ENCODE peak calls at places on chromosomes 12 and 14, in five cellular contexts. Y is Calu3, P is WTC11, W is fibroblast of pulmonary artery, V is GM23338. D is an unnamed sample.

GRCh38 chr12:29762637-29763300 is 21.0 kb downstream of the TMTC1 start:
- DNase-seq in Y (no peak), P (no peak), V (no peak), W (peak), D (no peak)

GRCh38 chr14:89455412-89455811 is 38.4 kb upstream of the FOXN3 start:
- DNase-seq in W (no peak), V (no peak), Y (peak), P (no peak), D (no peak)

GRCh38 chr12:712172-712863 is 40.1 kb upstream of the WNK1 start:
- DNase-seq in P (no peak), V (no peak), Y (no peak), W (no peak), D (no peak)

GRCh38 chr12:103197725-103198388 is 240.4 kb downstream of the ASCL1 start:
- DNase-seq in W (no peak), Y (no peak), V (peak), P (no peak), D (no peak)

GRCh38 chr12:51177897-51178296 is 5.0 kb upstream of the TFCP2 start:
- DNase-seq in P (no peak), Y (no peak), V (no peak), W (no peak), D (no peak)

GRCh38 chr14:34322940-34323418 is 139.1 kb downstream of the SPTSSA start:
- DNase-seq in P (peak), V (peak), W (peak), Y (peak), D (peak)

GRCh38 chr14:79077096-79077495 is 906.9 kb downstream of the NRXN3 start:
- DNase-seq in V (no peak), W (no peak), Y (no peak), P (no peak), D (no peak)

GRCh38 chr12:18224745-18225144 is 36.6 kb upstream of the PIK3C2G start:
- DNase-seq in V (peak), P (no peak), W (peak), Y (no peak), D (no peak)

GRCh38 chr12:96219700-96220206 is 25.6 kb downstream of the ELK3 start:
- DNase-seq in P (no peak), V (no peak), W (peak), Y (peak), D (no peak)

GRCh38 chr12:104566244-104566993 is 109.7 kb downstream of the CHST11 start:
- DNase-seq in V (no peak), W (no peak), P (no peak), Y (no peak), D (no peak)

GRCh38 chr14:31420013-31420318 is 384 bp downstream of the HEATR5A start:
- DNase-seq in V (peak), P (peak), Y (peak), W (no peak), D (peak)

GRCh38 chr14:61420326-61420725 is 98.9 kb downstream of the PRKCH start:
- DNase-seq in V (no peak), W (no peak), P (no peak), Y (no peak), D (no peak)

GRCh38 chr14:101501858-101502615 is 59.3 kb upstream of the DIO3 start:
- DNase-seq in P (no peak), Y (no peak), V (no peak), W (no peak), D (no peak)

GRCh38 chr12:114729731-114730130 is 45.8 kb upstream of the TBX3 start:
- DNase-seq in W (peak), Y (no peak), V (no peak), P (no peak), D (no peak)

GRCh38 chr14:87643005-87643404 is 350.0 kb downstream of the GALC start:
- DNase-seq in P (no peak), V (no peak), W (peak), Y (no peak), D (no peak)

GRCh38 chr12:124947561-124948398 is 33.3 kb upstream of the UBC start:
- DNase-seq in P (no peak), Y (no peak), W (no peak), V (no peak), D (no peak)

GRCh38 chr12:94145231-94145979 is 3.0 kb upstream of the PLXNC1 start:
- DNase-seq in W (peak), Y (no peak), V (no peak), P (no peak), D (no peak)

GRCh38 chr12:42625611-42626010 is 36.1 kb upstream of the PRICKLE1 start:
- DNase-seq in V (no peak), Y (no peak), P (no peak), W (no peak), D (no peak)

GRCh38 chr14:76806446-76806845 is 6.2 kb downstream of the ANGEL1 start:
- DNase-seq in P (no peak), W (no peak), Y (no peak), V (no peak), D (no peak)

GRCh38 chr14:54427914-54428313 is 13.3 kb downstream of the CNIH1 start:
- DNase-seq in V (no peak), P (no peak), W (no peak), Y (no peak), D (no peak)

GRCh38 chr12:70664463-70664862 is 27.2 kb upstream of the PTPRB start:
- DNase-seq in W (peak), Y (no peak), P (peak), V (peak), D (no peak)

GRCh38 chr12:69405466-69405865 is 45.9 kb downstream of the YEATS4 start:
- DNase-seq in Y (peak), W (peak), V (no peak), P (no peak), D (no peak)

GRCh38 chr12:48084841-48085460 is 20.9 kb downstream of the SENP1 start:
- DNase-seq in W (no peak), Y (no peak), V (peak), P (no peak), D (peak)

GRCh38 chr14:77346495-77346894 is 25.7 kb downstream of the GSTZ1 start:
- DNase-seq in W (no peak), V (no peak), Y (no peak), P (no peak), D (no peak)

GRCh38 chr12:124617615-124618014 is 50.2 kb upstream of the NCOR2 start:
- DNase-seq in V (no peak), Y (no peak), W (no peak), P (no peak), D (no peak)

GRCh38 chr12:47721431-47721973 is 3.8 kb downstream of the ENDOU start:
- DNase-seq in Y (no peak), V (no peak), W (no peak), P (no peak), D (no peak)

GRCh38 chr12:53258541-53259539 is 9.3 kb upstream of the ESPL1 start:
- DNase-seq in V (no peak), Y (no peak), W (no peak), P (no peak), D (no peak)

GRCh38 chr14:21846227-21846885 is 172.7 kb upstream of the OR4E1 start:
- DNase-seq in P (peak), V (peak), W (no peak), Y (peak), D (peak)

GRCh38 chr12:57299514-57300016 is 48.6 kb upstream of the STAC3 start:
- DNase-seq in Y (no peak), W (no peak), V (peak), P (no peak), D (no peak)

GRCh38 chr12:68497702-68498101 is 113.0 kb upstream of the RAP1B start:
- DNase-seq in Y (no peak), V (no peak), W (peak), P (no peak), D (no peak)

GRCh38 chr14:72888636-72889201 is 5.2 kb downstream of the DPF3 start:
- DNase-seq in Y (no peak), W (no peak), V (no peak), P (no peak), D (no peak)

GRCh38 chr12:118061876-118062791 is 1.2 kb upstream of the WSB2 start:
- DNase-seq in Y (peak), P (peak), W (peak), V (peak), D (peak)

GRCh38 chr14:23399136-23399535 is 8.9 kb downstream of the MYH6 start:
- DNase-seq in P (no peak), W (no peak), Y (no peak), V (no peak), D (no peak)

GRCh38 chr14:105925615-105926414 is 399.4 kb downstream of the TMEM121 start:
- DNase-seq in W (no peak), Y (no peak), V (no peak), P (no peak), D (no peak)

GRCh38 chr14:75559045-75559444 is 19.4 kb upstream of the FLVCR2 start:
- DNase-seq in Y (no peak), V (no peak), P (no peak), W (no peak), D (no peak)

GRCh38 chr12:101789171-101789570 is 41.6 kb downstream of the GNPTAB start:
- DNase-seq in V (no peak), P (no peak), Y (no peak), W (no peak), D (no peak)

GRCh38 chr14:91258021-91258618 is 13.6 kb upstream of the GPR68 start:
- DNase-seq in V (no peak), P (no peak), Y (no peak), W (peak), D (no peak)

GRCh38 chr12:40802656-40803055 is 110.4 kb downstream of the CNTN1 start:
- DNase-seq in P (no peak), V (no peak), Y (no peak), W (no peak), D (no peak)

DNA sequence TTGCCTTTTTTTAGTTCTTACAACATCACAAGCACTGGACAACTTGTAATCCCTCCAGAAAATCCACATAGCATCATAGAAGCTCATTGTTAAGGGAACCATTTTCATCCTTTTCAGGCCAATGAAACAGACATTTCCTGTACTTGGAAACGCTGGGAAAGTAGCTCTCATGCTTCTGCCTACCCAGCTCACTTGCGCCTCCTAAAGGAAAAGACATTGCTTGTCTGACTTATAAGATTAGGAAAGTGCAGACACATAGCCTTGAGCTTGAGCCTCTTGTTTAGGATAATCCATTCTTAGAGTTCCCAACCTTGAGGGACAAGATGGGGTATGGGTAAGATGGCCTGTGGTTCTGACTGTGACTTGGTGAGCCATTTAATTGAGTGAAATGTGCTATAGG is 589.5 kb downstream of the NOVA1 start:
- DNase-seq in P (peak), Y (no peak), W (peak), V (peak), D (no peak)
- TF ChIP-seq CTCF in P (peak), Y (no peak), W (peak), V (peak), D (no peak)

DNA sequence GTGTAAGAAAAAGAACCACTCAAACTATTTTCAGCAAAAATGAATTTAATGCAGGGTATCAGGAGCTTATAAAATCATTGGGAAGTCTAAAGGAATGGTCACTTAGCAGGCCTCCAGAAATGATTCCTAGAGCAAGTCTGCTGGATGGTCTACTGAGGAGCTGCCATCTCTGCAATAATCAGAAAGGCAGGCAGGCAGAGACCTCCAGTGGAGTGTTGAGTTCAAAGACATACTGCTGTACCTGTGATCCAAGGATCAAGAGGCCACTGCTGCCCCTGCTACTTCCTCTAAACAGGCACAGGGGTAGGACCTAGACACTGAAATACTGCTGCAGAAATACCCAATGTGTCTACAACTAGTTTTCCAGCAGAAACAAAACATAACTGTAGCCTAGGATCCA is 14.5 kb upstream of the KICS2 start:
- DNase-seq in Y (no peak), P (no peak), V (peak), W (peak), D (no peak)
- TF ChIP-seq CTCF in Y (no peak), P (no peak), V (peak), W (peak), D (peak)

DNA sequence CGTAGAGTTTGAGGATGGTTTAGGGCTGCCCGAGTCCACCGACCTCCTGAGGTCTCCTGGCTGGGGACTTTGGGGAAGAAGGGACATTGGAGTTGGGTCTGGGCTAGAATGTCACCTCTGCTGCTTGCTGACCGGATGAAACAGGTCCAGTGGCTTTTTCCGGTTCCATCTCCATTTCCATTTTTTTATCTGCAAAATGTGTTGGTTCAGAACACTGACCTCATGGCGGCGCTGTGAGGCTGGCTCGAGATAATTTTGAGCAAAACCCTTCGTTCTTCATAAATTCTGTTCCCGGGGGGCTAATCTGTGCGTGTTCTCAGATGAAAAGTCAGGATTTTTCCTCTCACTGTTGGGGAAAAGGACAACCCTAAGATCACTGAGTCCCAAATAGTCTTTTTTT is 11.7 kb upstream of the MYL2 start:
- DNase-seq in W (peak), Y (no peak), V (peak), P (peak), D (no peak)
- TF ChIP-seq CTCF in W (peak), Y (no peak), V (peak), P (peak), D (no peak)

GRCh38 chr12:4355150-4355842 is 24.2 kb downstream of the FGF23 start:
- DNase-seq in Y (no peak), V (no peak), P (no peak), W (no peak), D (no peak)

GRCh38 chr12:4353785-4354208 is 25.7 kb downstream of the FGF23 start:
- DNase-seq in W (peak), P (peak), Y (no peak), V (peak), D (no peak)

DNA sequence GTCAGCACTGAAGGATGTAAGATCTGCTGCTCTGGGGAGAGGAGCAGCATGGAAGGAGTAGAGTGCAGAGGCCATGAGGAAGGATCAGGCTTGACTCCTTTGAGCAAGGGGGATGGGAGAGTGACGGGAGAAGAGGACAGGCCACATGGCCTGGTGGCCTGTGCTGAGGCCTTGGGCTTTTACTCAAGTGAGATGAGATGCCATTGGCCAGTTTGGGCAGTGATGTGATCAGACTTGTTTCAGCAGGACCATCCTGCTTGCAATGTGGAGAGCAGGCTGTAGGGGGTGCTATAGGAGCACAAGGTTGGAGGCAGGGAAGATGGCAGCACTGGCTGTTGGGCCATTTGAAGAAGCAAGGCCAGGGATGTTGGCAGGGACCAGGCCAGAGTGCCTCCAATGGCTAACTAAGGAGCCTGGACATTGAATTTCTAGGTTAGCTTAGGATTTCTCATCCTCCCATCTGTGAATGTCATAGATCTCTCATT is 23.6 kb downstream of the FGF23 start:
- DNase-seq in V (peak), Y (peak), P (peak), W (peak), D (peak)
- TF ChIP-seq CTCF in V (peak), Y (no peak), P (peak), W (peak), D (peak)

GRCh38 chr12:116015525-116015924 is 262.0 kb downstream of the MED13L start:
- DNase-seq in W (peak), Y (no peak), P (no peak), V (peak), D (peak)
- TF ChIP-seq CTCF in W (peak), Y (no peak), P (no peak), V (peak), D (peak)

GRCh38 chr12:26451763-26452162 is 256.4 kb downstream of the SSPN start:
- DNase-seq in Y (no peak), V (no peak), W (no peak), P (no peak), D (no peak)

GRCh38 chr12:26453246-26453645 is 257.9 kb downstream of the SSPN start:
- DNase-seq in Y (no peak), V (no peak), W (no peak), P (no peak), D (no peak)

GRCh38 chr12:26452511-26452910 is 257.1 kb downstream of the SSPN start:
- DNase-seq in V (no peak), P (no peak), Y (no peak), W (no peak), D (no peak)
- TF ChIP-seq CTCF in V (no peak), P (no peak), Y (no peak), W (no peak), D (no peak)

D was measured in GM10248.